ENCODE peak calls at places on chromosomes 2 and 18, in six cellular contexts. E is GDM1, W is HT1080, V is RCC 7860, I is Right ventricle myocardium superior, C is astrocyte of the cerebellum. M is an unnamed sample.
A peak's percentile ranks its signal among the peaks of the same experiment; 100 is the strongest.

GRCh38 chr18:68713791-68714190 is 1.1 kb downstream of the TMX3 start:
- DNase-seq in I (no peak), E (no peak), W (no peak), C (no peak), V (no peak), M (no peak)

GRCh38 chr2:120262761-120263428 is 10.2 kb downstream of the RALB start:
- DNase-seq in I (no peak), W (no peak), E (no peak), C (no peak), V (no peak), M (no peak)

GRCh38 chr18:55863876-55864275 is 275.9 kb upstream of the TCF4 start:
- DNase-seq in W (no peak), V (no peak), E (no peak), I (peak; percentile 35), C (no peak), M (no peak)

GRCh38 chr18:49168970-49169619 is 218.3 kb upstream of the SMAD7 start:
- DNase-seq in V (no peak), W (no peak), I (no peak), C (no peak), E (no peak), M (no peak)

GRCh38 chr2:147449323-147450080 is 395.3 kb upstream of the ACVR2A start:
- DNase-seq in I (no peak), V (no peak), W (no peak), E (no peak), C (no peak), M (no peak)

GRCh38 chr2:106686814-106687213 is 199.2 kb downstream of the ST6GAL2 start:
- DNase-seq in W (no peak), V (no peak), C (no peak), I (no peak), E (no peak), M (no peak)

GRCh38 chr18:26511339-26512071 is 36.8 kb downstream of the KCTD1 start:
- DNase-seq in W (no peak), I (no peak), C (no peak), V (peak; percentile 42), E (no peak), M (no peak)

GRCh38 chr2:165897741-165898140 is 55.8 kb downstream of the TTC21B start:
- DNase-seq in E (no peak), C (no peak), V (no peak), W (no peak), I (no peak), M (no peak)

GRCh38 chr2:192051533-192051932 is 143.2 kb downstream of the TMEFF2 start:
- DNase-seq in W (no peak), E (no peak), C (no peak), V (no peak), I (no peak), M (no peak)

GRCh38 chr2:37523861-37524362 is 147.5 kb downstream of the CDC42EP3 start:
- DNase-seq in C (peak; percentile 46), W (no peak), V (no peak), I (no peak), E (no peak), M (peak; percentile 36)

GRCh38 chr2:127661949-127662510 is 13.3 kb downstream of the LIMS2 start:
- DNase-seq in V (no peak), E (no peak), I (peak; percentile 76), C (no peak), W (no peak), M (peak; percentile 55)

GRCh38 chr2:72132981-72133720 is 14.5 kb downstream of the CYP26B1 start:
- DNase-seq in I (no peak), W (no peak), C (no peak), V (no peak), E (no peak), M (no peak)

GRCh38 chr2:223725494-223725893 is 111.9 kb downstream of the AP1S3 start:
- DNase-seq in W (peak; percentile 98), E (no peak), C (peak; percentile 89), I (peak; percentile 72), V (peak; percentile 87), M (peak; percentile 98)

GRCh38 chr2:74944987-74945782 is 13.3 kb upstream of the POLE4 start:
- DNase-seq in W (peak; percentile 59), C (no peak), E (no peak), I (no peak), V (no peak), M (peak; percentile 40)

GRCh38 chr2:48983556-48983955 is 170.8 kb downstream of the FSHR start:
- DNase-seq in E (no peak), C (no peak), V (no peak), I (no peak), W (no peak), M (no peak)